ENCODE peak calls at places on chromosomes 3 and 15, in eight cellular contexts. B, A, D, K, P, V, X and N are unnamed samples.

GRCh38 chr3:76415384-76415783 is 624.5 kb upstream of the ROBO2 start:
- DNase-seq in B (no peak), A (no peak), D (no peak), K (no peak), P (no peak), V (no peak), X (no peak), N (no peak)

GRCh38 chr3:113084777-113085176 is 94.0 kb downstream of the GTPBP8 start:
- DNase-seq in B (no peak), A (no peak), D (no peak), K (peak), P (peak), V (no peak), X (no peak), N (no peak)

GRCh38 chr3:87367752-87368151 is 91.4 kb upstream of the POU1F1 start:
- DNase-seq in B (no peak), A (no peak), D (no peak), K (no peak), P (no peak), V (no peak), X (no peak), N (no peak)

GRCh38 chr3:50807266-50807665 is 132.5 kb downstream of the DOCK3 start:
- DNase-seq in B (no peak), A (no peak), D (no peak), K (no peak), P (no peak), V (peak), X (no peak), N (no peak)

GRCh38 chr3:186235554-186235953 is 126.5 kb downstream of the DGKG start:
- DNase-seq in B (no peak), A (no peak), D (no peak), K (no peak), P (no peak), V (no peak), X (no peak), N (no peak)

GRCh38 chr15:55277715-55278114 is 11.9 kb downstream of the RAB27A start:
- DNase-seq in B (no peak), A (no peak), D (no peak), K (no peak), P (no peak), V (no peak), X (no peak), N (no peak)

GRCh38 chr15:101001056-101001455 is 81.9 kb downstream of the LRRK1 start:
- DNase-seq in B (no peak), A (no peak), D (no peak), K (no peak), P (no peak), V (no peak), X (no peak), N (no peak)

GRCh38 chr3:189303584-189303983 is 131.8 kb downstream of the TPRG1 start:
- DNase-seq in B (no peak), A (no peak), D (no peak), K (no peak), P (no peak), V (no peak), X (no peak), N (no peak)

GRCh38 chr15:68470049-68470738 is 38.2 kb upstream of the ITGA11 start:
- DNase-seq in B (no peak), A (no peak), D (no peak), K (no peak), P (no peak), V (no peak), X (no peak), N (no peak)

GRCh38 chr3:140501054-140501769 is 176.7 kb upstream of the TRIM42 start:
- DNase-seq in B (no peak), A (no peak), D (no peak), K (no peak), P (peak), V (no peak), X (no peak), N (no peak)

GRCh38 chr3:197151562-197151961 is 121.9 kb upstream of the MELTF start:
- DNase-seq in B (no peak), A (no peak), D (no peak), K (no peak), P (no peak), V (peak), X (no peak), N (no peak)

GRCh38 chr3:132220986-132221385 is 96.2 kb upstream of the ACP3 start:
- DNase-seq in B (no peak), A (no peak), D (no peak), K (no peak), P (no peak), V (no peak), X (no peak), N (no peak)

GRCh38 chr15:60865507-60865906 is 363.6 kb downstream of the RORA start:
- DNase-seq in B (no peak), A (no peak), D (no peak), K (no peak), P (no peak), V (no peak), X (no peak), N (no peak)

GRCh38 chr3:10928396-10928960 is 64.1 kb upstream of the SLC6A1 start:
- DNase-seq in B (no peak), A (no peak), D (no peak), K (no peak), P (no peak), V (no peak), X (peak), N (no peak)

GRCh38 chr3:50652709-50653108 is 22.0 kb upstream of the DOCK3 start:
- DNase-seq in B (no peak), A (peak), D (peak), K (peak), P (no peak), V (peak), X (peak), N (no peak)

GRCh38 chr3:196159526-196159925 is 51.7 kb downstream of the ZDHHC19 start:
- DNase-seq in B (no peak), A (no peak), D (no peak), K (no peak), P (no peak), V (no peak), X (no peak), N (no peak)

GRCh38 chr3:175932586-175932985 is 1073.5 kb downstream of the NAALADL2 start:
- DNase-seq in B (no peak), A (no peak), D (no peak), K (no peak), P (no peak), V (no peak), X (no peak), N (no peak)

DNA sequence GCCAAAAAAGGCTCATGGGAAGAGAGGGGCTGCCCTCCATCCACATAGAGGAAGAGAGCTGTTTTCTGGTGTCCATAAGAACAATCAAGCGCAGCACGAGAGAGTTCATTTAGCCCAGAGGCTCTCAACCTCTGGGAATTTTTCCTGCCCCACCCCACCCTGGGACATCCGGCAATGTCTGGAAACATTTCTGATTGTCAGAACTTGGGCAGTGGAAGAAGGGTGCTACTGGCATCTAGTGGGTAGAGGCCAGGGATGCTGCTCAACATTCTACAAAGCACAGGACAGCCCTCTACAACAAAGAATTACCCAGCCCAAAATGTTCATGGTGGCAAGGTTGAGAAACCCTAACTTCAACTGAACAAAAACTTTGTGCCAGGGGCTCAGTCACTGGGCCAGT is 92.9 kb downstream of the RAB11A start:
- DNase-seq in B (no peak), A (no peak), D (no peak), K (peak), P (no peak), V (no peak), X (no peak), N (no peak)
- TF ChIP-seq CTCF in B (no peak), A (no peak), D (no peak), K (peak), P (no peak), V (peak), X (no peak), N (peak)

GRCh38 chr3:116517308-116517707 is 72.0 kb upstream of the LSAMP start:
- DNase-seq in B (no peak), A (no peak), D (no peak), K (no peak), P (no peak), V (no peak), X (no peak), N (no peak)
- TF ChIP-seq CTCF in B (no peak), A (no peak), D (peak), K (no peak), P (no peak), V (no peak), X (peak), N (no peak)

DNA sequence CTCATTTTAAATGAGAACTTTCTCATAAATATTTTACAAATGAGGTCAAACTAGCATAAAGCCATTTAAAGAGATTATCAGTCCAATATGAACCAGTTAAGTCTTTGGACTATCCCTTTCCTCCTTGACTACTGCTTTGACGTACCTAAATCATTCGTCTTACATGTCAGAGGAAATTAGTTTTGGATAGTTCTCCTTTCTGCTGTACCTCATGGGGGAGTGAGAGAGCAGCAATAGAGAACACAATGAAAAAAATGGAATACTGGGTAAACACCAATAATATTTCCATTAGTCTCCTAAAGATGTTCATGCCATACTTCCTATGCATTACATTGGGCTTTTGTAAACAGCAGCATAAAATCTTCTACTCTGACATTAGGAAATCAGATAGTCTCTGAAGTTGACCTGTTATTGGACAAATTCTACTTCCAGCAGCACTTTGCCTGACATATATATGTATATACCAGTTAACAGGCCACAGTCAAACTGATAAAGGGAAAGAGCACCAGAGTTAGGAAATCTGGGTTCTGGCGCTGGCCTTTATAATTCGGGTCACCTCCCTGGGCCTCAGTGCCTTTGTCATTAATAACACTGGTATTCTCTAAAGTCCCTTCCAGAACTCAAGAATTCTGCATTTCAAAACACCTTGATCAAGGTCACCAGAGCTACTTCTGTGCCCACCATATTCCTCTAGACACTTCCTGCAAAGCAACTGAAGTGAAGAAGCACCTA is 26.8 kb downstream of the TIMMDC1 start:
- DNase-seq in B (no peak), A (no peak), D (no peak), K (peak), P (no peak), V (no peak), X (peak), N (no peak)
- TF ChIP-seq CTCF in B (peak), A (no peak), D (no peak), K (peak), P (no peak), V (peak), X (peak), N (peak)

DNA sequence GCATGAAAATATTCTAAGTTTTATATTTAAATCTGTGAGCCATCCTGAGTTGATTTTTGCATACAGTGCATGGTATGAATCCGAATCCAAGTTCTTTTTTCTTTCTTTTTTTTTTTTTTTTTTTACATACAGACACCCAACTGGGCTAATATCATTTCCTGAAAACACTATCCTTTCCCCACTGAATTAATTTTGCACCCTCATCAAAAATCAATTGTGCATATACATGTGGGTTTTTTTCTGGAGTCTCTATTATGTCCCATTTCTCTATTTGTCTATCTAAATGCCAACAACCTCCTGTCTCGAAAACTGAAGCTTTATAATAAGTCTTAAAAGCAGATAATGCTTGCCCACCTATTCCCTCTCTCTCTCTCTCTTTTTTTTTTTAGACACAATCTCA is 5.9 kb upstream of the ABI3BP start:
- DNase-seq in B (no peak), A (no peak), D (no peak), K (no peak), P (no peak), V (no peak), X (no peak), N (no peak)
- TF ChIP-seq CTCF in B (no peak), A (no peak), D (no peak), K (no peak), P (no peak), V (no peak), X (no peak), N (no peak)

DNA sequence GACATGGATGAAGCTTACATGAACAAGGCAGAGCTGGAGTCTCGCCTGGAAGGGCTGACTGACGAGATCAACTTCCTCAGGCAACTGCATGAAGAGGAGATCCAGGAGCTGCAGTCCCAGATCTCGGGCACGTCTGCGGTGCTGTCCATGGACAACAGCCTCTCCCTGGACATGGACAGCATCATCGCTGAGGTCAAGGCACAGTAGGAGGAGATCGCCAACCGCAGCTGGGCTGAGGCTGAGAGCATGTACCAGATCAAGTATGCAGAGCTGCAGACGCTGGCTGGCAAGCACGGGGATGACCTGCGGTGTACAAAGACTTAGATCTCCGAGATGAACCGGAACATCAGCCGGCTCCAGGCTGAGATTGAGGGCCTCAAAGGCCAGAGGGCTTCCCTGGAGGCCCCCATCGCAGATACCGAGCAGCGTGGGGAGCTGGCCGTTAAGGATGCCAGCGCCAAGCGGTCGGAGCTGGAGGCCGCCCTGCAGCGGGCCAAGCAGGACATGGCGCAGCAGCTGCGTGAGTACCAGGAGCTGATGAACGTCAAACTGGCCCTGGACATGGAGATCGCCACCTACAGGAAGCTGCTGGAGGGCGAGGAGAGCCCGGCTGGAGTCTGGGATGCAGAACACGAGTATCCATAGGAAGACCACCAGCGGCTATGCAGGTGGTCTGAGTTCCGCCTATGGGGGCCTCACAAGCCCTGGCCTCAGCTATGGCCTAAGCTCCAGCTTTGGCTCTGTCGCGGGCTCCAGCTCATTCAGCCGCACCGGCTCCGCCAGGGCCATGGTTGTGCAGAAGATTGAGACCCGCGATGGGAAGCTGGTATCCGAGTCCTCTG is 77.6 kb downstream of the CLDN11 start:
- DNase-seq in B (no peak), A (no peak), D (peak), K (no peak), P (no peak), V (no peak), X (no peak), N (no peak)
- TF ChIP-seq CTCF in B (no peak), A (no peak), D (no peak), K (no peak), P (no peak), V (no peak), X (no peak), N (no peak)

GRCh38 chr3:3237979-3238378 is 58.5 kb upstream of the CRBN start:
- DNase-seq in B (no peak), A (no peak), D (no peak), K (no peak), P (no peak), V (no peak), X (no peak), N (no peak)
- TF ChIP-seq CTCF in B (no peak), A (no peak), D (no peak), K (no peak), P (no peak), V (no peak), X (no peak), N (no peak)

DNA sequence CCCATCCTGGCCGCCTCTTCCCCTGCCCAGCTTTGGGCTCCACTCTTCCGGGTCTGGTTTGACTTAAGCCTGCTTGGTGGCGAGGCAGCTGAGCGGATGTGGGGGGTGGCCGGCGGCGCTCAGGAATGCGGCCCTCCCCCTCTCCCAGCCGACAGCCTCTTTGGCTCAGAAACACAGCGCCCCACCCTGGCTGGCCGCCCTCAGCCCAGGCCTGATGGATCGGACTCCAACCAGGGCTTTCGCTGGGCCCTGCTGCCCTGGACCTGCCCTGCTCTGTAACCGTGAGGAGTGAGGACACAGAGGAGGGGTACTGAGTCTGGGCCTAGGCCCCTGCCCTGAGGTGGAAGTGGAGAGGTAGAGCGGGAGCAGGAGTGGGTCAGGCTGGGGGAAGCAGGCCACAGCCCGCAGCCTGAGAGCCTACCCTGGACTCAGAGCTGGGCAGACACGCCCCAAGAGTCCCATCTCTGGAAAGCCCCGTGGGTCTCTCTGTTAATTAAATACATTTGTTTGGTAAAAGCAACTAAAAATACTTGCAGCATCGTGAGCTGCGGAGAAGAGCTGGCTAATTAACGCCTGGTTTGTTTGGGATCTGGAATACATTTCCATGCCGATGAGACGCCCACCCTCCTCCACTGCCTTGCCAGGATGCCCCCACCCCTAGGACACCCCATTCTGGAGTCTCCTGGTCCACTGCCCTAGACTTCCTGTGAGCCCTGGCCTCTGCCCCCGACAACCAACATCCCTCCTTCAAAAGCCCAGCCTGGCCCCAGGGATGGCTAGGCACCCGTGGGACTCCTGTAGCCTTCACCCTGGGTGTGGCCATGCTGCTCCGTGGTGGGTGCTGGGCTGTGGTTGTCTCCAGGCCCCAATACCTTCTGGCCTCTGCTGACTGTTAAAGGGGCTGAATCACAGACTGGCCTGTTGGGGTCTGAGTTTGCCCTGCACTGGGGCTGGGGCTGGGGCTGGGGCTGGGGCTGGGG is 19.6 kb downstream of the PLXNA1 start:
- DNase-seq in B (peak), A (no peak), D (peak), K (peak), P (peak), V (peak), X (peak), N (no peak)
- TF ChIP-seq CTCF in B (peak), A (no peak), D (peak), K (peak), P (no peak), V (peak), X (peak), N (no peak)

GRCh38 chr3:73868688-73869315 is 244.1 kb upstream of the PDZRN3 start:
- DNase-seq in B (no peak), A (no peak), D (peak), K (peak), P (no peak), V (no peak), X (peak), N (peak)
- TF ChIP-seq CTCF in B (peak), A (no peak), D (peak), K (peak), P (peak), V (peak), X (peak), N (peak)

DNA sequence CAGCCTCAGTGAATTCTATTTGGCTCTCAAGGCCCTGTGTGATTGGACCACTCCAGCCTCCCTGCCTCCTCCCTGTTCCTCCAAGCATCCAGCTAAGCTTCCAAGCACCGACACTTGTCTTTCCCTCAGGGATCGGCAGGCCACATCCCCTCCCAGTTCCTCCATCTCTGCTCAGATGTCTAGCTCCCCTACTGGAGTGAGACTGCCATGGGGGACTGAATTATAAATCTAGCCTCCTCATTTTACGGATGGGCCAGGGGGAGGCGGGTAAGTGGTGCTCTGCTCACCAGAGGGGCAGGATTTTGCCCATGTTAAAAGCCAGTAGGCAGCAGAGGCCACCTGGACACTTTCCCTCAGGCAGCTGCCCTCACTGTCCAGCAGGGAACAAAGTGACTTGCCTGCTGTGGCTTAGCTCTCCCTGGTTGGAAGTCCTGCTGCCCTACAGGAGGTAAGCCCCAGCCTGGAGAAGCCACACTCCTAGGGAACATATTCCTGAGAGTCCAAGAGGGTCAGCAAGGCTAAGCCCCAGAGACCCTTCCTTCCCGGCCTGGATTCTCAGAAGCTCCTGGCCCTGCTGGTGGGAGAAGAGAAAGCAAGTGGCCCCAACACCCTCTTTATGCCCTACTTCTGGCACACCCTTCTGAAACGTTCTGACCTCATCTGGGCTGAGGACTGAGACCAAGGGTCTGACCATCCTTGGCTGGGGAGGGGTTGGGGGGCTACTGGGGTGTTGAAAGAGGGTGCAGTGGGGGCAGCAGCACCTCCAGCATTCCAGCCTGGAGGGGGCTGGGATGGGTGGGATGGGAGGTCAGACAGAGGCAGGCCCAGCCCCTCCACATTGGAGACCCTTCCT is 9.1 kb upstream of the HHATL start:
- DNase-seq in B (no peak), A (no peak), D (no peak), K (no peak), P (no peak), V (no peak), X (peak), N (no peak)
- TF ChIP-seq CTCF in B (peak), A (no peak), D (peak), K (no peak), P (no peak), V (no peak), X (no peak), N (no peak)

GRCh38 chr3:52227117-52227516 is 1.7 kb upstream of the TLR9 start:
- DNase-seq in B (no peak), A (no peak), D (no peak), K (no peak), P (no peak), V (no peak), X (no peak), N (no peak)
- TF ChIP-seq CTCF in B (no peak), A (no peak), D (no peak), K (no peak), P (no peak), V (no peak), X (peak), N (no peak)